ENCODE peak calls at places on chromosomes 4 and X, in seven cellular contexts. One of them, this sample, is unnamed.

GRCh38 chr4:98682719-98683118 is 24.3 kb upstream of the TSPAN5 start:
- DNase-seq in endothelial cell of umbilical vein: peak; percentile 93
- DNase-seq in activated T-helper 9 cell treated with anti-CD3 and anti-CD28 coated beads, Interleukin-2, amount 50 U/mL, for 16 hours: no peak
- DNase-seq in AG04450: no peak
- DNase-seq in NCI-H1930: no peak
- DNase-seq in lower leg skin: no peak
- DNase-seq in posterior vena cava: no peak
- DNase-seq in this sample: no peak

GRCh38 chrX:22742174-22742573 is 257.6 kb upstream of the DDX53 start:
- DNase-seq in endothelial cell of umbilical vein: no peak
- DNase-seq in activated T-helper 9 cell treated with anti-CD3 and anti-CD28 coated beads, Interleukin-2, amount 50 U/mL, for 16 hours: no peak
- DNase-seq in AG04450: no peak
- DNase-seq in NCI-H1930: no peak
- DNase-seq in lower leg skin: no peak
- DNase-seq in posterior vena cava: no peak
- DNase-seq in this sample: no peak

GRCh38 chr4:3255611-3256186 is 6.7 kb downstream of the MSANTD1 start:
- DNase-seq in endothelial cell of umbilical vein: no peak
- DNase-seq in activated T-helper 9 cell treated with anti-CD3 and anti-CD28 coated beads, Interleukin-2, amount 50 U/mL, for 16 hours: no peak
- DNase-seq in AG04450: no peak
- DNase-seq in NCI-H1930: no peak
- DNase-seq in lower leg skin: peak; percentile 76
- DNase-seq in posterior vena cava: peak; percentile 67
- DNase-seq in this sample: no peak

GRCh38 chrX:136608295-136608933 is 39.5 kb upstream of the CD40LG start:
- DNase-seq in endothelial cell of umbilical vein: peak; percentile 2
- DNase-seq in activated T-helper 9 cell treated with anti-CD3 and anti-CD28 coated beads, Interleukin-2, amount 50 U/mL, for 16 hours: peak; percentile 32
- DNase-seq in AG04450: no peak
- DNase-seq in NCI-H1930: no peak
- DNase-seq in lower leg skin: no peak
- DNase-seq in posterior vena cava: no peak
- DNase-seq in this sample: peak; percentile 65

GRCh38 chrX:9940397-9940796 is 26.8 kb upstream of the CLDN34 start:
- DNase-seq in endothelial cell of umbilical vein: peak; percentile 78
- DNase-seq in activated T-helper 9 cell treated with anti-CD3 and anti-CD28 coated beads, Interleukin-2, amount 50 U/mL, for 16 hours: no peak
- DNase-seq in AG04450: peak; percentile 20
- DNase-seq in NCI-H1930: no peak
- DNase-seq in lower leg skin: no peak
- DNase-seq in posterior vena cava: no peak
- DNase-seq in this sample: no peak

GRCh38 chr4:166202991-166203390 is 330.0 kb downstream of the TLL1 start:
- DNase-seq in endothelial cell of umbilical vein: no peak
- DNase-seq in activated T-helper 9 cell treated with anti-CD3 and anti-CD28 coated beads, Interleukin-2, amount 50 U/mL, for 16 hours: no peak
- DNase-seq in AG04450: no peak
- DNase-seq in NCI-H1930: no peak
- DNase-seq in lower leg skin: no peak
- DNase-seq in posterior vena cava: no peak
- DNase-seq in this sample: no peak

GRCh38 chrX:68398286-68398685 is 35.0 kb downstream of the OPHN1 start:
- DNase-seq in endothelial cell of umbilical vein: no peak
- DNase-seq in activated T-helper 9 cell treated with anti-CD3 and anti-CD28 coated beads, Interleukin-2, amount 50 U/mL, for 16 hours: no peak
- DNase-seq in AG04450: no peak
- DNase-seq in NCI-H1930: no peak
- DNase-seq in lower leg skin: no peak
- DNase-seq in posterior vena cava: no peak
- DNase-seq in this sample: no peak

GRCh38 chrX:136021903-136022302 is 36.7 kb downstream of the SLC9A6 start:
- DNase-seq in endothelial cell of umbilical vein: peak; percentile 67
- DNase-seq in activated T-helper 9 cell treated with anti-CD3 and anti-CD28 coated beads, Interleukin-2, amount 50 U/mL, for 16 hours: no peak
- DNase-seq in AG04450: no peak
- DNase-seq in NCI-H1930: no peak
- DNase-seq in lower leg skin: no peak
- DNase-seq in posterior vena cava: no peak
- DNase-seq in this sample: no peak

GRCh38 chr4:150510176-150510875 is 71.6 kb upstream of the MAB21L2 start:
- DNase-seq in endothelial cell of umbilical vein: peak; percentile 88
- DNase-seq in activated T-helper 9 cell treated with anti-CD3 and anti-CD28 coated beads, Interleukin-2, amount 50 U/mL, for 16 hours: no peak
- DNase-seq in AG04450: peak; percentile 44
- DNase-seq in NCI-H1930: no peak
- DNase-seq in lower leg skin: no peak
- DNase-seq in posterior vena cava: no peak
- DNase-seq in this sample: no peak

GRCh38 chr4:87073570-87074470 is 139.0 kb downstream of the AFF1 start:
- DNase-seq in endothelial cell of umbilical vein: no peak
- DNase-seq in activated T-helper 9 cell treated with anti-CD3 and anti-CD28 coated beads, Interleukin-2, amount 50 U/mL, for 16 hours: peak; percentile 16
- DNase-seq in AG04450: no peak
- DNase-seq in NCI-H1930: peak; percentile 2
- DNase-seq in lower leg skin: no peak
- DNase-seq in posterior vena cava: no peak
- DNase-seq in this sample: peak; percentile 78

GRCh38 chr4:7183161-7183560 is 9.2 kb upstream of the SORCS2 start:
- DNase-seq in endothelial cell of umbilical vein: no peak
- DNase-seq in activated T-helper 9 cell treated with anti-CD3 and anti-CD28 coated beads, Interleukin-2, amount 50 U/mL, for 16 hours: no peak
- DNase-seq in AG04450: no peak
- DNase-seq in NCI-H1930: no peak
- DNase-seq in lower leg skin: peak; percentile 40
- DNase-seq in posterior vena cava: no peak
- DNase-seq in this sample: no peak

GRCh38 chr4:98653006-98653405 is 5.4 kb downstream of the TSPAN5 start:
- DNase-seq in endothelial cell of umbilical vein: no peak
- DNase-seq in activated T-helper 9 cell treated with anti-CD3 and anti-CD28 coated beads, Interleukin-2, amount 50 U/mL, for 16 hours: no peak
- DNase-seq in AG04450: peak; percentile 37
- DNase-seq in NCI-H1930: no peak
- DNase-seq in lower leg skin: no peak
- DNase-seq in posterior vena cava: no peak
- DNase-seq in this sample: no peak

GRCh38 chr4:86441175-86441960 is 81.5 kb upstream of the MAPK10 start:
- DNase-seq in endothelial cell of umbilical vein: no peak
- DNase-seq in activated T-helper 9 cell treated with anti-CD3 and anti-CD28 coated beads, Interleukin-2, amount 50 U/mL, for 16 hours: no peak
- DNase-seq in AG04450: no peak
- DNase-seq in NCI-H1930: no peak
- DNase-seq in lower leg skin: no peak
- DNase-seq in posterior vena cava: no peak
- DNase-seq in this sample: no peak

GRCh38 chr4:85486425-85487101 is 11.6 kb downstream of the ARHGAP24 start:
- DNase-seq in endothelial cell of umbilical vein: no peak
- DNase-seq in activated T-helper 9 cell treated with anti-CD3 and anti-CD28 coated beads, Interleukin-2, amount 50 U/mL, for 16 hours: no peak
- DNase-seq in AG04450: no peak
- DNase-seq in NCI-H1930: no peak
- DNase-seq in lower leg skin: no peak
- DNase-seq in posterior vena cava: no peak
- DNase-seq in this sample: no peak

GRCh38 chr4:8852118-8852704 is 19.4 kb downstream of the HMX1 start:
- DNase-seq in endothelial cell of umbilical vein: no peak
- DNase-seq in activated T-helper 9 cell treated with anti-CD3 and anti-CD28 coated beads, Interleukin-2, amount 50 U/mL, for 16 hours: no peak
- DNase-seq in AG04450: no peak
- DNase-seq in NCI-H1930: no peak
- DNase-seq in lower leg skin: no peak
- DNase-seq in posterior vena cava: peak; percentile 48
- DNase-seq in this sample: no peak

GRCh38 chrX:133267621-133268020 is 49.5 kb upstream of the TFDP3 start:
- DNase-seq in endothelial cell of umbilical vein: no peak
- DNase-seq in activated T-helper 9 cell treated with anti-CD3 and anti-CD28 coated beads, Interleukin-2, amount 50 U/mL, for 16 hours: no peak
- DNase-seq in AG04450: no peak
- DNase-seq in NCI-H1930: no peak
- DNase-seq in lower leg skin: no peak
- DNase-seq in posterior vena cava: no peak
- DNase-seq in this sample: no peak

GRCh38 chr4:17769406-17770174 is 11.8 kb downstream of the FAM184B start:
- DNase-seq in endothelial cell of umbilical vein: no peak
- DNase-seq in activated T-helper 9 cell treated with anti-CD3 and anti-CD28 coated beads, Interleukin-2, amount 50 U/mL, for 16 hours: no peak
- DNase-seq in AG04450: no peak
- DNase-seq in NCI-H1930: no peak
- DNase-seq in lower leg skin: no peak
- DNase-seq in posterior vena cava: no peak
- DNase-seq in this sample: no peak

GRCh38 chrX:6120329-6120728 is 108.3 kb downstream of the NLGN4X start:
- DNase-seq in endothelial cell of umbilical vein: no peak
- DNase-seq in activated T-helper 9 cell treated with anti-CD3 and anti-CD28 coated beads, Interleukin-2, amount 50 U/mL, for 16 hours: no peak
- DNase-seq in AG04450: no peak
- DNase-seq in NCI-H1930: no peak
- DNase-seq in lower leg skin: no peak
- DNase-seq in posterior vena cava: no peak
- DNase-seq in this sample: no peak

GRCh38 chrX:46777971-46778810 is 19.3 kb upstream of the SLC9A7 start:
- DNase-seq in endothelial cell of umbilical vein: peak; percentile 66
- DNase-seq in activated T-helper 9 cell treated with anti-CD3 and anti-CD28 coated beads, Interleukin-2, amount 50 U/mL, for 16 hours: no peak
- DNase-seq in AG04450: no peak
- DNase-seq in NCI-H1930: no peak
- DNase-seq in lower leg skin: peak; percentile 23
- DNase-seq in posterior vena cava: no peak
- DNase-seq in this sample: no peak

GRCh38 chrX:102745513-102746133 is 25.1 kb downstream of the GPRASP3 start:
- DNase-seq in endothelial cell of umbilical vein: no peak
- DNase-seq in activated T-helper 9 cell treated with anti-CD3 and anti-CD28 coated beads, Interleukin-2, amount 50 U/mL, for 16 hours: no peak
- DNase-seq in AG04450: no peak
- DNase-seq in NCI-H1930: peak; percentile 17
- DNase-seq in lower leg skin: no peak
- DNase-seq in posterior vena cava: peak; percentile 83
- DNase-seq in this sample: no peak

GRCh38 chrX:16033336-16033735 is 90.0 kb upstream of the GRPR start:
- DNase-seq in endothelial cell of umbilical vein: no peak
- DNase-seq in activated T-helper 9 cell treated with anti-CD3 and anti-CD28 coated beads, Interleukin-2, amount 50 U/mL, for 16 hours: no peak
- DNase-seq in AG04450: peak; percentile 27
- DNase-seq in NCI-H1930: no peak
- DNase-seq in lower leg skin: no peak
- DNase-seq in posterior vena cava: no peak
- DNase-seq in this sample: no peak

GRCh38 chrX:70481424-70481823 is 36.8 kb downstream of the DLG3 start:
- DNase-seq in endothelial cell of umbilical vein: peak; percentile 26
- DNase-seq in activated T-helper 9 cell treated with anti-CD3 and anti-CD28 coated beads, Interleukin-2, amount 50 U/mL, for 16 hours: no peak
- DNase-seq in AG04450: no peak
- DNase-seq in NCI-H1930: no peak
- DNase-seq in lower leg skin: no peak
- DNase-seq in posterior vena cava: no peak
- DNase-seq in this sample: no peak

GRCh38 chrX:1537031-1537715 is at the start of gene P2RY8:
- DNase-seq in endothelial cell of umbilical vein: no peak
- DNase-seq in activated T-helper 9 cell treated with anti-CD3 and anti-CD28 coated beads, Interleukin-2, amount 50 U/mL, for 16 hours: peak; percentile 68
- DNase-seq in AG04450: no peak
- DNase-seq in NCI-H1930: no peak
- DNase-seq in lower leg skin: peak; percentile 91
- DNase-seq in posterior vena cava: peak; percentile 87
- DNase-seq in this sample: peak; percentile 82

GRCh38 chr4:105246712-105247111 is 100.0 kb downstream of the TET2 start:
- DNase-seq in endothelial cell of umbilical vein: no peak
- DNase-seq in activated T-helper 9 cell treated with anti-CD3 and anti-CD28 coated beads, Interleukin-2, amount 50 U/mL, for 16 hours: no peak
- DNase-seq in AG04450: peak; percentile 48
- DNase-seq in NCI-H1930: no peak
- DNase-seq in lower leg skin: no peak
- DNase-seq in posterior vena cava: no peak
- DNase-seq in this sample: no peak

GRCh38 chrX:44908198-44908597 is 35.2 kb downstream of the KDM6A start:
- DNase-seq in endothelial cell of umbilical vein: no peak
- DNase-seq in activated T-helper 9 cell treated with anti-CD3 and anti-CD28 coated beads, Interleukin-2, amount 50 U/mL, for 16 hours: no peak
- DNase-seq in AG04450: no peak
- DNase-seq in NCI-H1930: no peak
- DNase-seq in lower leg skin: no peak
- DNase-seq in posterior vena cava: no peak
- DNase-seq in this sample: no peak

GRCh38 chrX:39736219-39737211 is 361.2 kb downstream of the BCOR start:
- DNase-seq in endothelial cell of umbilical vein: peak; percentile 94
- DNase-seq in activated T-helper 9 cell treated with anti-CD3 and anti-CD28 coated beads, Interleukin-2, amount 50 U/mL, for 16 hours: no peak
- DNase-seq in AG04450: no peak
- DNase-seq in NCI-H1930: no peak
- DNase-seq in lower leg skin: peak; percentile 92
- DNase-seq in posterior vena cava: peak; percentile 96
- DNase-seq in this sample: no peak

GRCh38 chr4:40321671-40322131 is 13.4 kb upstream of the CHRNA9 start:
- DNase-seq in endothelial cell of umbilical vein: peak; percentile 39
- DNase-seq in activated T-helper 9 cell treated with anti-CD3 and anti-CD28 coated beads, Interleukin-2, amount 50 U/mL, for 16 hours: no peak
- DNase-seq in AG04450: peak; percentile 59
- DNase-seq in NCI-H1930: no peak
- DNase-seq in lower leg skin: no peak
- DNase-seq in posterior vena cava: no peak
- DNase-seq in this sample: peak; percentile 3

GRCh38 chr4:3204021-3204431 is 44.9 kb upstream of the MSANTD1 start:
- DNase-seq in endothelial cell of umbilical vein: no peak
- DNase-seq in activated T-helper 9 cell treated with anti-CD3 and anti-CD28 coated beads, Interleukin-2, amount 50 U/mL, for 16 hours: no peak
- DNase-seq in AG04450: no peak
- DNase-seq in NCI-H1930: no peak
- DNase-seq in lower leg skin: peak; percentile 85
- DNase-seq in posterior vena cava: peak; percentile 88
- DNase-seq in this sample: no peak

GRCh38 chrX:71111851-71112468 is 583 bp upstream of the IL2RG start:
- DNase-seq in endothelial cell of umbilical vein: no peak
- DNase-seq in activated T-helper 9 cell treated with anti-CD3 and anti-CD28 coated beads, Interleukin-2, amount 50 U/mL, for 16 hours: no peak
- DNase-seq in AG04450: no peak
- DNase-seq in NCI-H1930: no peak
- DNase-seq in lower leg skin: no peak
- DNase-seq in posterior vena cava: no peak
- DNase-seq in this sample: no peak

GRCh38 chrX:110310000-110310790 is 7.7 kb downstream of the AMMECR1 start:
- DNase-seq in endothelial cell of umbilical vein: no peak
- DNase-seq in activated T-helper 9 cell treated with anti-CD3 and anti-CD28 coated beads, Interleukin-2, amount 50 U/mL, for 16 hours: no peak
- DNase-seq in AG04450: no peak
- DNase-seq in NCI-H1930: no peak
- DNase-seq in lower leg skin: no peak
- DNase-seq in posterior vena cava: no peak
- DNase-seq in this sample: no peak

GRCh38 chr4:7909966-7910720 is 29.5 kb downstream of the AFAP1 start:
- DNase-seq in endothelial cell of umbilical vein: no peak
- DNase-seq in activated T-helper 9 cell treated with anti-CD3 and anti-CD28 coated beads, Interleukin-2, amount 50 U/mL, for 16 hours: no peak
- DNase-seq in AG04450: no peak
- DNase-seq in NCI-H1930: no peak
- DNase-seq in lower leg skin: no peak
- DNase-seq in posterior vena cava: no peak
- DNase-seq in this sample: no peak

GRCh38 chrX:151729056-151729725 is 5.4 kb upstream of the CNGA2 start:
- DNase-seq in endothelial cell of umbilical vein: no peak
- DNase-seq in activated T-helper 9 cell treated with anti-CD3 and anti-CD28 coated beads, Interleukin-2, amount 50 U/mL, for 16 hours: no peak
- DNase-seq in AG04450: no peak
- DNase-seq in NCI-H1930: no peak
- DNase-seq in lower leg skin: peak; percentile 67
- DNase-seq in posterior vena cava: peak; percentile 69
- DNase-seq in this sample: no peak

GRCh38 chrX:150731795-150732194 is 38.6 kb downstream of the MTMR1 start:
- DNase-seq in endothelial cell of umbilical vein: no peak
- DNase-seq in activated T-helper 9 cell treated with anti-CD3 and anti-CD28 coated beads, Interleukin-2, amount 50 U/mL, for 16 hours: peak; percentile 13
- DNase-seq in AG04450: peak; percentile 68
- DNase-seq in NCI-H1930: no peak
- DNase-seq in lower leg skin: no peak
- DNase-seq in posterior vena cava: no peak
- DNase-seq in this sample: no peak

GRCh38 chr4:51842167-51842553 is 793 bp upstream of the DCUN1D4 start:
- DNase-seq in endothelial cell of umbilical vein: no peak
- DNase-seq in activated T-helper 9 cell treated with anti-CD3 and anti-CD28 coated beads, Interleukin-2, amount 50 U/mL, for 16 hours: no peak
- DNase-seq in AG04450: no peak
- DNase-seq in NCI-H1930: no peak
- DNase-seq in lower leg skin: peak; percentile 86
- DNase-seq in posterior vena cava: no peak
- DNase-seq in this sample: no peak

This sample was measured in MM.1S.